ENCODE peak calls at places on chromosomes 11 and 22, in seven cellular contexts. B is neural progenitor cell; T is CD8-positive, alpha-beta memory T cell; E is GM12865; P is K562; U is astrocyte of the spinal cord; X is NT2/D1. O is an unnamed sample.
A peak's percentile ranks its signal among the peaks of the same experiment; 100 is the strongest.

GRCh38 chr22:36757608-36758220 is 18.2 kb downstream of the IFT27 start:
- DNase-seq in U (peak; percentile 66), B (peak; percentile 89), T (peak; percentile 53), E (peak; percentile 79), P (peak; percentile 74), X (peak; percentile 58), O (no peak)

GRCh38 chr22:36277482-36278291 is 24.8 kb downstream of the APOL1 start:
- DNase-seq in E (peak; percentile 84), X (peak; percentile 35), B (peak; percentile 78), T (peak; percentile 45), P (peak; percentile 73), U (peak; percentile 52), O (no peak)

GRCh38 chr11:129639300-129639699 is 176.3 kb upstream of the TMEM45B start:
- DNase-seq in B (no peak), U (peak; percentile 98), P (no peak), E (no peak), T (no peak), X (no peak), O (peak; percentile 97)

GRCh38 chr11:5486421-5486820 is 2.1 kb upstream of the OR52D1 start:
- DNase-seq in E (no peak), B (no peak), P (no peak), X (no peak), T (no peak), U (no peak), O (no peak)

GRCh38 chr11:134120143-134120850 is 51.4 kb downstream of the JAM3 start:
- DNase-seq in B (no peak), T (no peak), E (no peak), P (no peak), X (no peak), U (peak; percentile 94), O (peak; percentile 86)

GRCh38 chr22:23591203-23591791 is 11.2 kb upstream of the IGLL1 start:
- DNase-seq in T (peak; percentile 33), U (peak; percentile 46), E (peak; percentile 74), X (peak; percentile 61), B (peak; percentile 82), P (peak; percentile 60), O (peak; percentile 4)

GRCh38 chr11:64755681-64756361 is 4.0 kb downstream of the PYGM start:
- DNase-seq in X (no peak), U (no peak), B (no peak), E (no peak), P (no peak), T (no peak), O (no peak)

GRCh38 chr11:67045314-67045713 is 11.3 kb upstream of the RHOD start:
- DNase-seq in X (no peak), U (peak; percentile 95), E (peak; percentile 55), T (no peak), B (no peak), P (peak; percentile 51), O (peak; percentile 89)

GRCh38 chr11:15737326-15737725 is 619.0 kb downstream of the SOX6 start:
- DNase-seq in T (no peak), X (no peak), B (no peak), P (no peak), U (no peak), E (no peak), O (no peak)

GRCh38 chr11:16613401-16614381 is 124.8 kb upstream of the C11orf58 start:
- DNase-seq in P (peak; percentile 90), U (peak; percentile 83), X (peak; percentile 78), B (peak; percentile 96), T (peak; percentile 30), E (peak; percentile 79), O (peak; percentile 16)

GRCh38 chr11:62245271-62245753 is 3.3 kb downstream of the SCGB1D2 start:
- DNase-seq in U (peak; percentile 33), P (peak; percentile 51), X (peak; percentile 13), E (peak; percentile 33), B (peak; percentile 72), T (no peak), O (no peak)

GRCh38 chr11:114080219-114080618 is 20.7 kb downstream of the ZBTB16 start:
- DNase-seq in X (no peak), P (no peak), T (no peak), U (peak; percentile 67), B (no peak), E (no peak), O (peak; percentile 43)

GRCh38 chr22:44128961-44129613 is 51.6 kb upstream of the PARVG start:
- DNase-seq in X (no peak), E (no peak), P (no peak), U (no peak), B (no peak), T (no peak), O (no peak)

GRCh38 chr11:1862588-1863351 is 9.9 kb downstream of the LSP1 start:
- DNase-seq in U (peak; percentile 68), B (no peak), T (no peak), E (no peak), X (no peak), P (no peak), O (no peak)

DNA sequence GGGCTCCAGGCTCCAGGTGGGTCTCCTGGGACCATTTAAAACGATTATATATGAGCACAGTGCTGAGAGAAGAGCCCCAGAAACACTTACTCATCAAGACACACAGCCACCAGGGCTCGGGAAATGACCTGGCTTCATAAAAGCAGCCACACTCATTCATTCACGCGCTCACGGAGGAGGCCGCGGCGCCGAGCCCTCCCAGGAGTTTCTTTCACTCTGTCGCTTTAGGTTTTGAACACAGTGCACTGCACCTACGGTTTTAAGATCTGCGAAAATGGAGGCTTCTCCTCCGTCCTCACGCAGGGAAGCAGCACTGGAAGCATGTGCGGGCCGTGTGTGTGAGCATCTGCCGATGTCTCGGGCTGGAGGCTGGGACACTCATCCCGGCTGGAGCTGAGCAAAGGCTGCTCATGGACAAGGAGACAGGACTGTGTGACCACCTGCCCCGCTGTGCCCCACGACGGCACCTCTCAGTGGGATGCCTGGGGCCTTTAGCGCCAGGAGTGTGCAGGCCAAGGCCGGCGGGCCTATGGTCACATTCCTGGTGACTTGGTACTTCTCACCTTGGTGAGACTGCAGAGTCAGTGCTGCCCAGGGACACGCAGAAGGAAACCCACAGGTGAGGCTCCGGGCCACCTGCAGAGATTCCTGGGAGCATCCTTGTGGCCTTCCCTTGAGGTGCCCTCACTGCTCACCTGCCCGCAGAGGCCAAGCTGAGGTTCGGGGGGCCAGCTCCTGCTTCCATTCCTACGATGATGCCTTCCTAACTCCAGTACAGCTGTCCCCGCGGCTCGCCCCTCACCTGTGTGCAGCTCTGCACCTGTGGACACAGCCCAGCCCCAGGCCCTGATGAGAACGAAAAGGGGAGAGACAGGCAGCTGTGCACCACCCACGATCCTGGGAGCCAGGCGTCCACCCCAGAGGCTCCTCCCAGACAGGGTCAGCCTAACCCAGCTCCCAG is 872.0 kb downstream of the BRD1 start:
- DNase-seq in T (no peak), B (no peak), X (no peak), E (no peak), P (no peak), U (no peak), O (no peak)
- H3K4me3 ChIP-seq in T (no peak overlapping the region), B (no peak overlapping the region), X (no peak overlapping the region), E (no peak overlapping the region), P (no peak overlapping the region), U (no peak overlapping the region), O (no peak overlapping the region)

DNA sequence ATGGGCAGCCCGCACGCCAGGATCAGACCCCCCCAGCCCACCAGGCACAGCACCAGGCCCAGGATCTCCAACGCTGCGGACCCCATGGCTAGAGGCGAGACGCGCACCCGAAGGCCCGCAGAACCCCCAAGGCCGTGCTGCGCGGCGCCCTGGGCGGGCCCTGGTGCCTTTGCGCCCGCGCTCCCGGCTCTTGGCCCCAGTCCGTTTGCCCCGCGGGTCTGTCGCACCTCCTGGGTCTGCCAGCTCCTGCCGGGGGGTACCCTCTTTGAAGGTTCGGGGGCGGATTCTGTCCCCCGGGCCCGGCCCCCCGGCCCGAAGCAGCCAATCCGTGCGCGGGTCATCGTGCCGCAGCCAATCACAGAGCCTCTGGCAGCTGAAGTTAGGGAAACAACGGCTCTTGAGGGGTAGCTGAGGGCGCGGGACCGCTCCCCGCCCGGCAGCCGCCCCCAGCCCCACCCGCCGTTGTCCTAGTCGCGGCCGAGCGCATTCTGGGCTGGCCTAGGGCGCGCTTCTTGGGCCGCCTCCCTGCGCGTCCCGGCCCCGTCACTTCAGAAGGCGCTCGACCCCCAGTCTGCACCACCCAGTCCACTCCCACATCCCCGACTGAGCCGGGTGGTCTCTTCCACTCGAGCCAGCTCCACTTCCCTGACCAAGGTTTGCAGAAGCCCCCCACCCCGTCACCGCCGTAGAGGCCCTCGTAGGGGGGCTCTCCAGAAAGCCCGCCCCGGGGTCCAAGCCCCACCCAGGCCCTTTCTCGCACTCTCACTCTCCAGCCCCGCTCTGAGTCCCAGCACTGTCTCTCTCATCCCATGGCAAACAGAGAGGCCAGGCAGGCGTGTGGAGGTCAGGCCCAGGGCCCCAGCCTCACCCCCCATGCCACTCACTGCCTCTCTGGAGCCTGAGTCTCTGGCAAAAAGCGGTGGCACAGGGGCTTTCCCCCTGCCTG is at the start of gene CLDN5:
- DNase-seq in X (no peak), T (no peak), B (peak; percentile 75), U (peak; percentile 9), P (no peak), E (no peak), O (no peak)
- H3K4me3 ChIP-seq in X (peak within 1 kb of the TSS; percentile 43), T (peak within 1 kb of the TSS; percentile 32), B (peak within 1 kb of the TSS; percentile 54), U (peak within 1 kb of the TSS; percentile 26), P (no peak within 1 kb of the TSS), E (no peak within 1 kb of the TSS), O (peak within 1 kb of the TSS; percentile 41)

GRCh38 chr11:125987066-125987641 is 41.3 kb downstream of the VSIG10L2 start:
- DNase-seq in B (no peak), T (no peak), U (no peak), P (no peak), X (no peak), E (no peak), O (no peak)
- H3K4me3 ChIP-seq in B (no peak overlapping the region), T (no peak overlapping the region), U (no peak overlapping the region), P (no peak overlapping the region), X (no peak overlapping the region), E (no peak overlapping the region), O (no peak overlapping the region)

DNA sequence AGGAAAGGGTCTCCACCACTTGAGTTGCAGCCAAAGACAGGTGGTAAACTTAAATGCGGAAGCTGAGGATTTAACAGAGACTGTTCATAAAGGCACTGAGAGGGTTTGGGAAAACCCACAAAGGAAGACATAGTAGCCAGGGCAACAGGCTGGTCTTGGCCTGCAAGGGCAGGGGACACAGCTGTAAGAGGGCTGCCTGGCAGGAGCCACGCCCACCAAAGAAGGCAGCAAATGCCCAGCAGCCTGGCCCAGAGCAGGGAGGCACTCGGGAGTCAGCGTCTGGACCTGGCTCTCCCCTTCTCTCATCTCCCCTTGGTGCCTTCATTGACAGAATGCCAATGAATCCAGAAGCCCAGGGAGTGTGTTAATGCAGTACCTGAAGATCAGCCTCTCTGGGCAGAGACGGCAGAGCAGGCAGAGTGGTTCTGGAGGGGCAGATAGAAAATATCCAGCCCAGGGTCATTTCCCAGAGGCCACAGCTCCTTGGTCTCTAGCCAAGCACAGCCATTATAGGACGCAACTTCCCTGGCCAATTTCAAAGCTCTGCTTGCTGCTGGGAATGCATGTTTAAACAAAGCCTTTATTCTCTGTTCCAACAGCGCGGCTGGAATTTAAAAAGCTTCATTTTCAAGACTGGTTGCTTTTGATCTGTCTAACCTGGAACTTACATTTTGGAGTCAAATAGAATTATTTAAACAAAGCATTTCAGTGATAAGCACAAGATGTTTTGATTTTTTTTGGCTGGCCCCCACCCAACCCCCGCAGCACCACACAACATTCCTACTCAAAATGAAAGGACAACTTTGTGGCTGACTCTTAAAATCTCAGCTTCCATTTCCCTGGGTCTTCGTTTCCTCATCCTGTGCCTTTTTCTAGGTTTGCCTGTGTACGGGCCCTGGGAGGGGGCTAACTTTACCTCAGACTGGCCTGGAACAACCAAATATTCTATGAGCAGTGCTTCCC is 125.6 kb upstream of the LMO1 start:
- DNase-seq in T (no peak), E (no peak), B (peak; percentile 18), X (no peak), U (peak; percentile 37), P (no peak), O (no peak)
- H3K4me3 ChIP-seq in T (no peak overlapping the region), E (no peak overlapping the region), B (no peak overlapping the region), X (no peak overlapping the region), U (no peak overlapping the region), P (no peak overlapping the region), O (no peak overlapping the region)